ENCODE peak calls at places on chromosomes 5 and 9, in nine cellular contexts. K is GM23248; Y is HCEC 1CT; O is stimulated activated CD4-positive, alpha-beta T cell treated with anti-CD3 and anti-CD28 coated beads, Interleukin-2, amount 100 ng/mL, for 48 hours; J is activated CD4-positive, alpha-beta T cell treated with anti-CD3 and anti-CD28 coated beads, Interleukin-2, amount 10 ng/mL, durations not matched to agents 7 days and 5 days; R is tibial nerve; E is astrocyte of the hippocampus; V is fibroblast of lung; M is posterior cingulate gyrus. B is an unnamed sample.

GRCh38 chr9:127586537-127586936 is 25.5 kb upstream of the STXBP1 start:
- DNase-seq in K (peak), Y (peak), O (peak), J (peak), R (peak), E (peak), V (peak), M (peak), B (peak)

GRCh38 chr5:73963021-73963420 is 337.0 kb downstream of the ARHGEF28 start:
- DNase-seq in K (no peak), Y (no peak), O (no peak), J (no peak), R (no peak), E (peak), V (peak), M (no peak), B (no peak)

GRCh38 chr9:132733133-132733815 is 63.0 kb downstream of the GTF3C4 start:
- DNase-seq in K (peak), Y (no peak), O (no peak), J (no peak), R (peak), E (peak), V (peak), M (no peak), B (no peak)

GRCh38 chr9:129469188-129469987 is 151.5 kb downstream of the C9orf50 start:
- DNase-seq in K (no peak), Y (no peak), O (no peak), J (no peak), R (no peak), E (no peak), V (no peak), M (no peak), B (no peak)

GRCh38 chr5:69083412-69083811 is 10.4 kb upstream of the SLC30A5 start:
- DNase-seq in K (peak), Y (no peak), O (no peak), J (no peak), R (no peak), E (no peak), V (no peak), M (no peak), B (no peak)

GRCh38 chr5:53944981-53945380 is 365.4 kb downstream of the ARL15 start:
- DNase-seq in K (no peak), Y (peak), O (no peak), J (no peak), R (no peak), E (no peak), V (peak), M (no peak), B (no peak)

GRCh38 chr5:163458778-163459405 is 1.0 kb downstream of the NUDCD2 start:
- DNase-seq in K (no peak), Y (no peak), O (no peak), J (no peak), R (no peak), E (no peak), V (no peak), M (no peak), B (no peak)

GRCh38 chr9:124882221-124882620 is 20.3 kb downstream of the ARPC5L start:
- DNase-seq in K (no peak), Y (no peak), O (no peak), J (no peak), R (no peak), E (no peak), V (no peak), M (no peak), B (no peak)

GRCh38 chr9:129910628-129911567 is 75.6 kb downstream of the USP20 start:
- DNase-seq in K (peak), Y (peak), O (no peak), J (no peak), R (no peak), E (peak), V (peak), M (no peak), B (peak)

GRCh38 chr5:138346889-138347288 is 5.6 kb upstream of the KDM3B start:
- DNase-seq in K (no peak), Y (no peak), O (no peak), J (no peak), R (no peak), E (no peak), V (no peak), M (no peak), B (no peak)

GRCh38 chr5:103612545-103612944 is 50.0 kb upstream of the NUDT12 start:
- DNase-seq in K (no peak), Y (no peak), O (no peak), J (no peak), R (no peak), E (no peak), V (no peak), M (no peak), B (no peak)

B was measured in hepatic stellate cell.